ENCODE peak calls at places on chromosomes 1 and 21, in five cellular contexts. One of them, this sample, is unnamed.

GRCh38 chr21:34693192-34693810 is 24.5 kb downstream of the CLIC6 start:
- DNase-seq in anterior cingulate cortex: no peak
- DNase-seq in GM04503: peak; percentile 16
- DNase-seq in DMS153: peak; percentile 57
- DNase-seq in NB4: peak; percentile 71
- DNase-seq in this sample: peak; percentile 69

GRCh38 chr1:241677171-241677570 is 25.1 kb downstream of the WDR64 start:
- DNase-seq in GM04503: no peak
- DNase-seq in DMS153: no peak
- DNase-seq in anterior cingulate cortex: no peak
- DNase-seq in NB4: no peak
- DNase-seq in this sample: no peak

GRCh38 chr1:200673952-200674823 is 4.5 kb upstream of the DDX59 start:
- DNase-seq in anterior cingulate cortex: no peak
- DNase-seq in GM04503: no peak
- DNase-seq in DMS153: no peak
- DNase-seq in NB4: peak; percentile 36
- DNase-seq in this sample: no peak

GRCh38 chr1:242017580-242018233 is 18.8 kb upstream of the MAP1LC3C start:
- DNase-seq in NB4: peak; percentile 74
- DNase-seq in anterior cingulate cortex: peak; percentile 15
- DNase-seq in GM04503: no peak
- DNase-seq in DMS153: peak; percentile 41
- DNase-seq in this sample: peak; percentile 73

GRCh38 chr21:43944181-43944633 is 67.9 kb upstream of the TRAPPC10 start:
- DNase-seq in NB4: no peak
- DNase-seq in GM04503: no peak
- DNase-seq in DMS153: no peak
- DNase-seq in anterior cingulate cortex: no peak
- DNase-seq in this sample: no peak

GRCh38 chr21:43803558-43804300 is 14.4 kb downstream of the RRP1 start:
- DNase-seq in anterior cingulate cortex: no peak
- DNase-seq in GM04503: no peak
- DNase-seq in NB4: no peak
- DNase-seq in DMS153: no peak
- DNase-seq in this sample: no peak

GRCh38 chr1:38973659-38974437 is 17.2 kb upstream of the AKIRIN1 start:
- DNase-seq in DMS153: no peak
- DNase-seq in GM04503: no peak
- DNase-seq in anterior cingulate cortex: no peak
- DNase-seq in NB4: no peak
- DNase-seq in this sample: no peak

GRCh38 chr1:54666333-54666732 is 24.7 kb downstream of the MROH7 start:
- DNase-seq in anterior cingulate cortex: no peak
- DNase-seq in GM04503: no peak
- DNase-seq in DMS153: no peak
- DNase-seq in NB4: peak; percentile 22
- DNase-seq in this sample: no peak

GRCh38 chr1:243563732-243564131 is 286.3 kb downstream of the AKT3 start:
- DNase-seq in DMS153: no peak
- DNase-seq in GM04503: no peak
- DNase-seq in anterior cingulate cortex: no peak
- DNase-seq in NB4: no peak
- DNase-seq in this sample: no peak

GRCh38 chr1:201123866-201124265 is 3.1 kb downstream of the ASCL5 start:
- DNase-seq in anterior cingulate cortex: no peak
- DNase-seq in GM04503: no peak
- DNase-seq in NB4: no peak
- DNase-seq in DMS153: no peak
- DNase-seq in this sample: no peak

GRCh38 chr1:112618114-112618720 is 724 bp downstream of the ST7L start:
- DNase-seq in GM04503: no peak
- DNase-seq in DMS153: no peak
- DNase-seq in anterior cingulate cortex: no peak
- DNase-seq in NB4: peak; percentile 63
- DNase-seq in this sample: no peak